ENCODE peak calls at places on chromosomes 3 and 15, in five cellular contexts. One of them, this sample, is unnamed.

GRCh38 chr3:146542968-146543367 is 1.4 kb downstream of the PLSCR1 start:
- DNase-seq in kidney: no peak
- DNase-seq in mesendoderm: peak; percentile 42
- DNase-seq in GM06990: no peak
- DNase-seq in retinal pigment epithelial cell: no peak
- DNase-seq in this sample: no peak

GRCh38 chr3:128282392-128283196 is 129.3 kb downstream of the EEFSEC start:
- DNase-seq in GM06990: no peak
- DNase-seq in kidney: peak; percentile 85
- DNase-seq in mesendoderm: no peak
- DNase-seq in retinal pigment epithelial cell: no peak
- DNase-seq in this sample: no peak

GRCh38 chr3:140899363-140899762 is 42.3 kb upstream of the SLC25A36 start:
- DNase-seq in GM06990: no peak
- DNase-seq in mesendoderm: no peak
- DNase-seq in retinal pigment epithelial cell: no peak
- DNase-seq in kidney: no peak
- DNase-seq in this sample: no peak

GRCh38 chr3:141795719-141796435 is 32.7 kb downstream of the GRK7 start:
- DNase-seq in GM06990: no peak
- DNase-seq in mesendoderm: no peak
- DNase-seq in kidney: no peak
- DNase-seq in retinal pigment epithelial cell: peak; percentile 60
- DNase-seq in this sample: no peak

GRCh38 chr15:62462721-62463120 is 297.6 kb upstream of the C2CD4B start:
- DNase-seq in kidney: no peak
- DNase-seq in GM06990: no peak
- DNase-seq in mesendoderm: no peak
- DNase-seq in retinal pigment epithelial cell: no peak
- DNase-seq in this sample: no peak

GRCh38 chr3:71317749-71318458 is 265.6 kb downstream of the FOXP1 start:
- DNase-seq in kidney: no peak
- DNase-seq in retinal pigment epithelial cell: no peak
- DNase-seq in GM06990: no peak
- DNase-seq in mesendoderm: no peak
- DNase-seq in this sample: no peak

GRCh38 chr3:64896173-64896925 is 208.5 kb upstream of the ADAMTS9 start:
- DNase-seq in mesendoderm: no peak
- DNase-seq in GM06990: no peak
- DNase-seq in kidney: no peak
- DNase-seq in retinal pigment epithelial cell: no peak
- DNase-seq in this sample: no peak

GRCh38 chr15:50144342-50145120 is 25.5 kb upstream of the ATP8B4 start:
- DNase-seq in retinal pigment epithelial cell: no peak
- DNase-seq in GM06990: no peak
- DNase-seq in kidney: no peak
- DNase-seq in mesendoderm: peak; percentile 60
- DNase-seq in this sample: no peak

GRCh38 chr3:188789201-188789600 is 382.6 kb upstream of the TPRG1 start:
- DNase-seq in GM06990: no peak
- DNase-seq in retinal pigment epithelial cell: no peak
- DNase-seq in kidney: no peak
- DNase-seq in mesendoderm: no peak
- DNase-seq in this sample: no peak

GRCh38 chr15:92612891-92613290 is 42.7 kb downstream of the FAM174B start:
- DNase-seq in retinal pigment epithelial cell: no peak
- DNase-seq in mesendoderm: no peak
- DNase-seq in GM06990: no peak
- DNase-seq in kidney: no peak
- DNase-seq in this sample: no peak

GRCh38 chr3:60917136-60917535 is 334.1 kb downstream of the FHIT start:
- DNase-seq in mesendoderm: no peak
- DNase-seq in kidney: no peak
- DNase-seq in GM06990: no peak
- DNase-seq in retinal pigment epithelial cell: no peak
- DNase-seq in this sample: no peak

GRCh38 chr3:38325256-38325655 is 21.3 kb upstream of the XYLB start:
- DNase-seq in kidney: no peak
- DNase-seq in mesendoderm: no peak
- DNase-seq in retinal pigment epithelial cell: no peak
- DNase-seq in GM06990: no peak
- DNase-seq in this sample: no peak

GRCh38 chr3:192237992-192238608 is 489.2 kb downstream of the FGF12 start:
- DNase-seq in retinal pigment epithelial cell: no peak
- DNase-seq in kidney: no peak
- DNase-seq in GM06990: no peak
- DNase-seq in mesendoderm: no peak
- DNase-seq in this sample: no peak

GRCh38 chr3:61736506-61736905 is 175.1 kb downstream of the PTPRG start:
- DNase-seq in mesendoderm: no peak
- DNase-seq in GM06990: no peak
- DNase-seq in kidney: no peak
- DNase-seq in retinal pigment epithelial cell: no peak
- DNase-seq in this sample: no peak

GRCh38 chr3:49500408-49501257 is 30.6 kb downstream of the DAG1 start:
- DNase-seq in kidney: no peak
- DNase-seq in GM06990: no peak
- DNase-seq in retinal pigment epithelial cell: peak; percentile 97
- DNase-seq in mesendoderm: no peak
- DNase-seq in this sample: no peak

GRCh38 chr15:56869573-56869972 is 48.9 kb upstream of the TCF12 start:
- DNase-seq in retinal pigment epithelial cell: no peak
- DNase-seq in kidney: no peak
- DNase-seq in GM06990: no peak
- DNase-seq in mesendoderm: peak; percentile 14
- DNase-seq in this sample: no peak

GRCh38 chr15:100726426-100727190 is 124.2 kb downstream of the ASB7 start:
- DNase-seq in kidney: peak; percentile 49
- DNase-seq in GM06990: no peak
- DNase-seq in mesendoderm: no peak
- DNase-seq in retinal pigment epithelial cell: no peak
- DNase-seq in this sample: no peak

GRCh38 chr15:77312523-77312922 is 107.4 kb downstream of the PEAK1 start:
- DNase-seq in mesendoderm: no peak
- DNase-seq in retinal pigment epithelial cell: no peak
- DNase-seq in GM06990: no peak
- DNase-seq in kidney: no peak
- DNase-seq in this sample: no peak

GRCh38 chr15:37125143-37125542 is 24.8 kb upstream of the MEIS2 start:
- DNase-seq in mesendoderm: no peak
- DNase-seq in GM06990: no peak
- DNase-seq in kidney: no peak
- DNase-seq in retinal pigment epithelial cell: no peak
- DNase-seq in this sample: no peak

GRCh38 chr15:63169796-63170195 is 12.5 kb upstream of the RPS27L start:
- DNase-seq in retinal pigment epithelial cell: no peak
- DNase-seq in mesendoderm: no peak
- DNase-seq in kidney: no peak
- DNase-seq in GM06990: no peak
- DNase-seq in this sample: no peak

GRCh38 chr3:184325715-184326114 is 11.3 kb downstream of the EIF4G1 start:
- DNase-seq in kidney: no peak
- DNase-seq in retinal pigment epithelial cell: no peak
- DNase-seq in GM06990: no peak
- DNase-seq in mesendoderm: no peak
- DNase-seq in this sample: no peak

GRCh38 chr3:141844108-141844507 is 32.3 kb upstream of the ATP1B3 start:
- DNase-seq in GM06990: no peak
- DNase-seq in kidney: no peak
- DNase-seq in retinal pigment epithelial cell: no peak
- DNase-seq in mesendoderm: no peak
- DNase-seq in this sample: no peak

GRCh38 chr15:83206971-83207621 is 527 bp downstream of the HDGFL3 start:
- DNase-seq in kidney: peak; percentile 83
- DNase-seq in GM06990: peak; percentile 57
- DNase-seq in mesendoderm: peak; percentile 62
- DNase-seq in retinal pigment epithelial cell: no peak
- DNase-seq in this sample: no peak

GRCh38 chr15:59339252-59339672 is 33.4 kb downstream of the MYO1E start:
- DNase-seq in GM06990: no peak
- DNase-seq in retinal pigment epithelial cell: no peak
- DNase-seq in mesendoderm: no peak
- DNase-seq in kidney: no peak
- DNase-seq in this sample: no peak

This sample was measured in GM12878.